ENCODE peak calls at places on chromosomes 5 and 9, in six cellular contexts. J, K, B, I, U and X are unnamed samples.

GRCh38 chr5:40271476-40271875 is 408.2 kb upstream of the PTGER4 start:
- DNase-seq in I (no peak), B (no peak), J (no peak), K (no peak), U (no peak), X (no peak)

GRCh38 chr9:132241840-132242620 is 80.2 kb downstream of the NTNG2 start:
- DNase-seq in J (no peak), B (no peak), K (peak; percentile 53), I (no peak), U (peak; percentile 61), X (peak; percentile 75)

GRCh38 chr5:66223637-66224036 is 79.5 kb downstream of the SREK1 start:
- DNase-seq in K (peak; percentile 34), J (no peak), I (no peak), B (no peak), U (no peak), X (peak; percentile 52)

GRCh38 chr5:33166522-33166921 is 274.2 kb upstream of the TARS1 start:
- DNase-seq in K (peak; percentile 10), J (no peak), U (no peak), I (no peak), B (no peak), X (peak; percentile 55)

GRCh38 chr5:150301901-150302300 is 804 bp downstream of the ARSI start:
- DNase-seq in I (no peak), U (no peak), B (no peak), J (no peak), K (no peak), X (no peak)

GRCh38 chr5:97043511-97043910 is 98.9 kb downstream of the LIX1 start:
- DNase-seq in K (no peak), J (no peak), B (no peak), I (no peak), U (no peak), X (no peak)

GRCh38 chr9:32424616-32425015 is 40.2 kb downstream of the ACO1 start:
- DNase-seq in J (no peak), B (no peak), U (no peak), I (peak; percentile 68), K (no peak), X (no peak)

GRCh38 chr5:170638454-170639220 is 134.8 kb downstream of the KCNIP1 start:
- DNase-seq in I (peak; percentile 25), K (peak; percentile 93), B (peak; percentile 74), J (peak; percentile 59), U (peak; percentile 65), X (peak; percentile 89)

GRCh38 chr5:27328480-27328879 is 290.1 kb upstream of the CDH9 start:
- DNase-seq in J (no peak), B (peak; percentile 45), U (no peak), I (peak; percentile 90), K (no peak), X (no peak)

GRCh38 chr5:95962785-95963184 is 1.1 kb upstream of the ELL2 start:
- DNase-seq in K (no peak), B (no peak), I (no peak), J (no peak), U (no peak), X (no peak)

GRCh38 chr5:171720086-171720485 is 65.5 kb upstream of the SMIM23 start:
- DNase-seq in K (no peak), U (no peak), I (no peak), B (no peak), J (no peak), X (no peak)

GRCh38 chr5:65264420-65264819 is 217.3 kb downstream of the ADAMTS6 start:
- DNase-seq in B (no peak), K (no peak), J (no peak), I (peak; percentile 2), U (no peak), X (no peak)